ENCODE peak calls at places on chromosomes 5 and 9, in six cellular contexts. H, V, O, M, F and J are unnamed samples.

GRCh38 chr5:32421075-32421474 is 23.5 kb downstream of the ZFR start:
- DNase-seq in V (no peak), O (no peak), F (no peak), M (no peak), H (no peak), J (no peak)

GRCh38 chr9:20732118-20732517 is 48.1 kb downstream of the FOCAD start:
- DNase-seq in V (peak; percentile 93), O (peak; percentile 89), F (no peak), M (no peak), H (no peak), J (no peak)

GRCh38 chr9:83444110-83444509 is 94.1 kb downstream of the FRMD3 start:
- DNase-seq in V (no peak), O (no peak), M (no peak), H (no peak), F (no peak), J (no peak)

GRCh38 chr9:133255371-133255940 is 19.5 kb downstream of the ABO start:
- DNase-seq in O (no peak), V (no peak), F (no peak), M (no peak), H (no peak), J (no peak)

GRCh38 chr9:133640580-133641395 is 4.6 kb downstream of the DBH start:
- DNase-seq in M (no peak), V (no peak), O (no peak), F (no peak), H (no peak), J (no peak)

GRCh38 chr5:36066540-36067210 is at the start of gene UGT3A2:
- DNase-seq in H (no peak), V (no peak), F (no peak), O (no peak), M (no peak), J (no peak)

GRCh38 chr9:22010881-22011625 is 1.9 kb upstream of the CDKN2B start:
- DNase-seq in M (no peak), O (no peak), H (no peak), F (peak; percentile 20), V (peak; percentile 54), J (no peak)

GRCh38 chr5:157624144-157624543 is 28.1 kb downstream of the SOX30 start:
- DNase-seq in O (no peak), H (no peak), V (no peak), F (no peak), M (no peak), J (no peak)

GRCh38 chr5:88956416-88956815 is 73.4 kb upstream of the MEF2C start:
- DNase-seq in O (no peak), M (no peak), H (no peak), F (no peak), V (no peak), J (no peak)

GRCh38 chr5:67659288-67659687 is 462.7 kb upstream of the CD180 start:
- DNase-seq in F (no peak), M (no peak), H (no peak), V (no peak), O (no peak), J (no peak)

GRCh38 chr5:143208781-143209510 is 194.5 kb downstream of the NR3C1 start:
- DNase-seq in M (peak; percentile 57), V (no peak), F (no peak), H (no peak), O (peak; percentile 36), J (no peak)

GRCh38 chr5:143359869-143360268 is 43.6 kb downstream of the NR3C1 start:
- DNase-seq in O (no peak), F (no peak), H (no peak), V (no peak), M (no peak), J (no peak)

GRCh38 chr5:31887556-31887955 is 248.6 kb downstream of the PDZD2 start:
- DNase-seq in M (no peak), O (no peak), V (no peak), H (no peak), F (no peak), J (no peak)

GRCh38 chr9:3028535-3028934 is 184.6 kb upstream of the PUM3 start:
- DNase-seq in M (no peak), H (no peak), F (no peak), V (no peak), O (no peak), J (no peak)

GRCh38 chr9:104301770-104302169 is 202.3 kb upstream of the OR13F1 start:
- DNase-seq in F (no peak), V (no peak), M (no peak), O (no peak), H (no peak), J (no peak)

GRCh38 chr5:101838329-101838964 is 457.6 kb downstream of the SLCO4C1 start:
- DNase-seq in F (no peak), O (no peak), M (no peak), H (no peak), V (no peak), J (no peak)

GRCh38 chr9:77495834-77496671 is 152.1 kb downstream of the GNA14 start:
- DNase-seq in O (peak; percentile 71), M (no peak), F (peak; percentile 8), H (no peak), V (peak; percentile 43), J (no peak)

DNA sequence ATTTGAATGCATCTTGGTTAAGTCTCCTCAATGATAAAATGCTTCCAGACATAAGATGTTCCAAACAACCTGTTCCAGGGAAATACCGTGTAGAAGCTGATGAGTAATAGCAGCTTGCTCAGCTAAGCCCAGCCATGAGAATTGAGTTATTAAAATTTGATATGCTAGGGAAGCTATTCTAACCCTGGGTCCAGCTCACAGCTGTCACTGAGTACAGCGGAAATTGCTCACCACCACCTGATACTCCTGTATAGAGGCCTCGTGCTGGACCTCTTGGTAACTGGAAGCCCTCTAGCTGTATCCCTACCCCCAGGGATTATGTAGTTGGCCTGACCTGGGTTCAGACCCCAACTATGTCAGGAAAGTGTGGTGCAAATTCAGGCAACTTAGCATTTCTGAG is 521.3 kb upstream of the TRPC7 start:
- DNase-seq in F (no peak), H (no peak), M (no peak), O (no peak), V (no peak), J (no peak)
- TF ChIP-seq MYC in F (no peak), H (no peak), M (no peak), O (no peak), V (no peak), J (no peak)

DNA sequence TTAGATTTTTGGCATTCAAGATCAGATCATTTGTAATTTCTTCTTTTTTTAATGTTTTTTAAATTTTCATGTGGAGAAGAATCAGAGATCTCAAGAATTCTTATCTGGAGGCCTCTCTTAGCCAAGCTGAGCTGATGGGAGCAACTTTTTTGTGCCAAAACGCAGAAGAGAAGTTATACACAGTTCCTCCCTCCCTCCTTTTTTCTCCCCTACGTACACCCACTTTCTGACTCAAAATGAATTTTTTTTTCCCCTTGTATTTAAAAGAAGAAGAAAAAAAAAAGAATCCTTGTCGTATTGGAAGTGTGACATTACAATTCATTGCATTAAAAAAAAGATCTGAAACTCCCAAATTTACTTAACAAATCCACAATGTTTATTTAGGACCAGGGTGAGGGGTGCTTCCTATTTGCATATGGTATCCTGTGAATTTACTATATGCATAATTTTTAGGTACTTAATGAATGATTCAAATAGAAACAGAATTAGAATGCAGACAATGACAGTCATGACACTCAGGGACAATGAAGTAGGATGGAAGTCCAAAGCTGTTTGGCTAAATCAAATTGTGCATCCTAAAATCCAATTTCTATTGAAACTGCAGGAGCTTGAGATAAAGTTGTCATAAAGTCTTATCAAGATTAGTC is 54.4 kb downstream of the EBF1 start:
- DNase-seq in O (no peak), M (no peak), F (no peak), V (no peak), H (no peak), J (no peak)
- H3K4me3 ChIP-seq in O (no peak overlapping the region), M (no peak overlapping the region), F (no peak overlapping the region), V (no peak overlapping the region), H (no peak overlapping the region), J (no peak overlapping the region)

DNA sequence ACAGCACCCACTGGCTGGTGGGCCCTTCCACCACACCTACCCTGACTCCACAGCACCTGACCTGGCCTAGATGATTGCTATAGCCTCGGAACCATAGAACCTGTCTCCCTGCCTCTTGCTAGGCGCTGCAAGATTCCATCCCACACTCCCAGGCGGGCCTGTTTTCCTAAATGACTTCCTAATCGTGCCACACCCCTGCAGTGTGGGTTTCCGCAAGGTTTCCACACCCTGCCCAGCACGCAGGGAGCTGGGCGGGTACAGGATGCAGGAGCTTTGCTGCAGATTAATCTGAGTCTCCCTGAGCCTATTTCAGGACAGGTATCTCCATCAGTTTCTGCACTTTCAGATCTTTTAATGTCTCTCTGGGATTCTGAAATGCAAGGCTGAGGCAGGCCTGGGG is 62.9 kb downstream of the SHB start:
- DNase-seq in O (no peak), M (no peak), V (no peak), F (no peak), H (no peak), J (no peak)
- TF ChIP-seq MYC in O (no peak), M (no peak), V (no peak), F (no peak), H (no peak), J (no peak)

GRCh38 chr9:121735065-121735791 is 83.8 kb downstream of the DAB2IP start:
- DNase-seq in O (peak; percentile 69), F (peak; percentile 62), V (peak; percentile 42), H (no peak), M (peak; percentile 30), J (peak; percentile 62)
- H3K4me3 ChIP-seq in O (no peak overlapping the region), F (no peak overlapping the region), V (no peak overlapping the region), H (no peak overlapping the region), M (no peak overlapping the region), J (no peak overlapping the region)